ENCODE peak calls at places on chromosomes 12 and 14, in nine cellular contexts. M is fibroblast of lung, G is cardiac muscle cell, X is PC-9, A is neural progenitor cell, F is esophagus muscularis mucosa, Y is AG04450, W is adrenal gland, O is prostate gland. K is an unnamed sample.

GRCh38 chr12:19916193-19916498 is 452.2 kb upstream of the PDE3A start:
- DNase-seq in M (no peak), G (no peak), X (no peak), A (no peak), F (no peak), Y (no peak), W (no peak), O (no peak), K (no peak)

GRCh38 chr14:36254020-36254614 is 66.3 kb downstream of the MBIP start:
- DNase-seq in M (peak; percentile 12), G (peak; percentile 4), X (no peak), A (peak; percentile 44), F (no peak), Y (no peak), W (no peak), O (no peak), K (no peak)

GRCh38 chr12:107344035-107344808 is 250.9 kb upstream of the CRY1 start:
- DNase-seq in M (peak; percentile 92), G (no peak), X (peak; percentile 57), A (no peak), F (no peak), Y (no peak), W (no peak), O (no peak), K (no peak)

GRCh38 chr12:99521664-99522063 is 125.9 kb upstream of the GARIN6 start:
- DNase-seq in M (no peak), G (no peak), X (no peak), A (no peak), F (no peak), Y (no peak), W (no peak), O (no peak), K (no peak)

GRCh38 chr14:26389646-26390508 is 208.0 kb downstream of the NOVA1 start:
- DNase-seq in M (peak; percentile 62), G (peak; percentile 77), X (no peak), A (no peak), F (no peak), Y (no peak), W (no peak), O (no peak), K (no peak)

GRCh38 chr14:77475432-77476115 is 17.7 kb downstream of the AHSA1 start:
- DNase-seq in M (no peak), G (no peak), X (no peak), A (no peak), F (no peak), Y (no peak), W (no peak), O (no peak), K (no peak)

GRCh38 chr14:93105362-93105761 is 10.4 kb downstream of the ITPK1 start:
- DNase-seq in M (peak; percentile 83), G (peak; percentile 85), X (no peak), A (no peak), F (no peak), Y (no peak), W (peak; percentile 38), O (no peak), K (no peak)

GRCh38 chr12:130620756-130621155 is 95.3 kb downstream of the RIMBP2 start:
- DNase-seq in M (no peak), G (no peak), X (no peak), A (no peak), F (no peak), Y (no peak), W (no peak), O (no peak), K (no peak)

GRCh38 chr14:90397401-90398314 is 829 bp downstream of the CALM1 start:
- DNase-seq in M (peak; percentile 51), G (peak; percentile 45), X (peak; percentile 15), A (peak; percentile 78), F (no peak), Y (no peak), W (peak; percentile 55), O (no peak), K (peak; percentile 53)

GRCh38 chr12:132094269-132094891 is 49.7 kb downstream of the DDX51 start:
- DNase-seq in M (no peak), G (no peak), X (no peak), A (no peak), F (no peak), Y (no peak), W (peak; percentile 41), O (no peak), K (no peak)

GRCh38 chr12:73935817-73936216 is 601.8 kb upstream of the ATXN7L3B start:
- DNase-seq in M (no peak), G (no peak), X (no peak), A (peak; percentile 25), F (no peak), Y (no peak), W (no peak), O (no peak), K (no peak)

GRCh38 chr12:44510510-44510909 is 365.6 kb downstream of the NELL2 start:
- DNase-seq in M (no peak), G (no peak), X (no peak), A (no peak), F (no peak), Y (no peak), W (no peak), O (no peak), K (no peak)

GRCh38 chr12:120584343-120585149 is 3.3 kb upstream of the POP5 start:
- DNase-seq in M (no peak), G (peak; percentile 26), X (peak; percentile 57), A (peak; percentile 88), F (no peak), Y (no peak), W (peak; percentile 47), O (peak; percentile 9), K (peak; percentile 39)

DNA sequence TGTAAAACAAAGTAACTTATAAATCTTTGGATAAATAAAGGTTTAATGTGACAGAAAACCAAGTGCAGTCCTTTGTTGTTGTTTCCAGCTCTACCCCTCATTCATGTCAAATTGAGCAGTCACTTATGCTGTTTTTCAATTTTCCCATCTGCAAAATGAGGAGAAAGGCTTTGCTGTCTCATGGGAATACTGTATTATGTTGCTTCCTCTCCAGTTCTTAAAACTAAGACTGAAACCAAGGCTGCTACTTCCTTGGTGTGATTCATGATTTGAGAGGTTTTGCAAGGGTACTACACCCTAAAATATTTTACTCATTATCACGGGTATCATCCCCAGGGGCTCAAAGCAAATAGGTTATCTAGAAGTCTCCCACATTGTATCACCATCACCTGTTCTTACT is 155.5 kb upstream of the AVPR1A start:
- DNase-seq in M (no peak), G (no peak), X (no peak), A (no peak), F (no peak), Y (no peak), W (no peak), O (no peak), K (no peak)
- TF ChIP-seq CTCF in M (no peak), G (no peak), X (no peak), A (no peak), F (no peak), Y (no peak), W (no peak), O (no peak), K (no peak)

DNA sequence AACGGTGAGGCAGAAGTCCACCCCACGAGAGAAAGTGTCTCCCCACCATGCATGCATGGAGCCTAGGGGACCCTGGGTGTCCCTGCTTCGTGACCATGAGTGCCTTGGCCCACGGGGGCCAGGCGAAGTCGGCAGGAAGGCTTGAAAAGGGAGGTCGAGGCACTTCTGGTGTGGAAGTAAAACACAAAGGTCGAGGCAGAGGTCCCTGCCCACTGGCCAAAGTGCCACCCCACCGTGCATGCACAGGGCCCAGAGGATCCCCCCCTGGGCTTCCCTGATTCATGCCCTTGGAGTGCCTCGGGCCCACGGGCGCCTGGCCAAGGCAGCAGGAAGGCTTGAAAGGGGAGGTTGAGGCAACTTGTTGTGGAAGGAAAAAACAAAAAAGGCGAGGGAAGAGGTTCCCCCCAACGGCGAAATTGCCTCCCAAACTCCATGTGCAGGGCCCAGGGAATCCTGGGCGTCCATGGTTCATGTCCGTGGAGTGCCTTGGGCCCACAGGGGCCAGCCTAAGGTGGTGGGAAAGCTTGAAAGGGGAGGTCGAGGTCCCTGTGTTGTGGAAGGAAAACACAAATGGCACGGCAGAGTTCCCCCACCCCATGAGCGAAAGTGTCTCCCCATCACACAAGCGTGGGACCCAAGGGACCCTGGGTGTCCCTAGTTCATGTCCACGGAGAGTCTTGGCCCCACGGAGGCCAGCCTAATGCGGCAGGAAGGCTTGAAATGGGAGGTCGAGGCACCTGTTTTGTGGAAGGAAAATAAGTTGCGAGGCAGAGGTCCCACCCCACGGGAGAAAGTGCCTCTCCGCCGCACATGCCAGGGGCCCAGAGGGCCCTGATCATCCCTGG is 372.1 kb downstream of the ALG10 start:
- DNase-seq in M (no peak), G (no peak), X (no peak), A (no peak), F (peak; percentile 74), Y (no peak), W (peak; percentile 2), O (no peak), K (no peak)
- H3K9me3 ChIP-seq in M (no peaks in the 10 kb centered on the region), G (no peaks in the 10 kb centered on the region), X (no peaks in the 10 kb centered on the region), A (no peaks in the 10 kb centered on the region), F (peaks cover 66% of the 10 kb centered on the region), Y (peaks cover 100% of the 10 kb centered on the region), W (no peaks in the 10 kb centered on the region), O (no peaks in the 10 kb centered on the region), K (peaks cover 27% of the 10 kb centered on the region)

DNA sequence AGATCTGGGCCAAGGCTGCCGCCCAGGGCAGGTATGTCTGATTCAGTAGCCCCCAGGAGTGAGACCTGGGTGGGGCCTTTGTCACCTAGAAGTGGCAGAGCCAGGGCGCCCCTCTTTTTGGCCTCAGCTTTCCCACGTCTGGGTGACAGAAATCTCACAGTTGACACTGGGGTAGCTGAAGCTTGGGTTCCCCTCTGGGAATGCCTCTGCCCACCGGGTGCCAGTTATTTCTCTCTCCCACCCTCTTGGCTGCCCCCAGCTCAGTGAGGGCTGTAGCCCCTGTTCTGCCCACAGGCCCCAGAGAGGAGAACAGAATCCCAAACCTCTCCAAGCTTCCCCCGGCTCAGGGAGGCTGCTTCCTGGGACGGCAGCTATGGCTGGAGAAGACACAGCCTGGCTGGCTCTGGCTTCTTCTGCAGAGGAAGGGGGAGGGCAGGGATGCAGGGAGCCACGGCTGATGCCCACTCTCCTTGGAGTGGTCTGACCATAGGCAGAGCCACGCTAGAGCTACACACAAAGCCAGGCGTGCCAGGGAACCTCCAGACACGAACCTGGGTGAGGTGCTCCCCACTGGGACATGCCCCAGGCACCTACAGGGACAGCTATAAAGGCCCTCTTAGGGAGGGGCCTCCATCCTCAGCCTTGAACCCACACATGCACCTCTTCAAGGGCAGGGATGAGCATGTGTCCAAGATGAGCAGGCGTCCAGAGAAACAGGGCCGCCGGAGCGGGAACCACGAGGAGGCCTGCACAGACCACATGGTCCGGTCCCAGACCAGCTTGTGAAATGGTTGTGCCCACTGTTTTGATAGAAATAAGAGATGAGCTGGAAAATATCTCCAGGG is 51.7 kb downstream of the BEGAIN start:
- DNase-seq in M (no peak), G (no peak), X (no peak), A (no peak), F (no peak), Y (no peak), W (no peak), O (no peak), K (no peak)
- H3K27ac ChIP-seq in M (no peak overlapping the region), G (peak overlapping the region; percentile 57), X (no peak overlapping the region), A (no peak overlapping the region), F (no peak overlapping the region), Y (no peak overlapping the region), W (peak overlapping the region; percentile 8), O (no peak overlapping the region), K (no peak overlapping the region)

DNA sequence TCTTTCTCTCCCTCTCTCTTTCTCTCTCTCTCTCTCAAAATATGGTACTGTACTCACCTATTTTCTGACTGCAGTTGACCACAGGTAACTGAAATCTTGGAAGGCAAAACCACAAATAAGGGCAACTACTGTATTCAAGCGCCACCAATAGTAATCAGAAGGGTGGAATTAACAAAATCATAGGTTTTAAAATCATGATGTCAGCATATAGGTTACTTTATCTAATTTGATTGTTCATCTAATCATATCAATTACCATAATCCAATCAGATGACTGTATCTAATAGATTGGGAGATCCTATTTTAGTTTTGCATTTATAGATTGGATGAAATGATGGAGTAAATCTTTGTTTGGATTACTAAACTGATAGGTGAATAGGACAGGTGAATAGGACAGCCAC is 155.8 kb upstream of the KITLG start:
- DNase-seq in M (no peak), G (no peak), X (no peak), A (no peak), F (no peak), Y (no peak), W (no peak), O (no peak), K (no peak)
- TF ChIP-seq CTCF in M (no peak), G (no peak), X (no peak), A (no peak), F (no peak), Y (no peak), W (no peak), O (no peak), K (no peak)

K was measured in CD4-positive, alpha-beta T cell.